ENCODE peak calls at places on chromosomes 4 and X, in nine cellular contexts. X is stimulated activated CD4-positive, alpha-beta T cell treated with anti-CD3 and anti-CD28 coated beads, Interleukin-12 subunit alpha, Interleukin-12 subunit beta, amount 100 ng/mL, for 24 hours; C is ureter; A is tibial nerve; I is KBM-7; H is DND-41; L is Calu3; F is A549; R is G401. V is an unnamed sample.

GRCh38 chrX:72466493-72466892 is 106.2 kb downstream of the HDAC8 start:
- DNase-seq in I (no peak), R (no peak), C (no peak), H (no peak), A (no peak), X (no peak), F (no peak), L (no peak), V (no peak)

GRCh38 chr4:14897217-14897616 is 105.1 kb upstream of the CPEB2 start:
- DNase-seq in A (no peak), R (no peak), H (no peak), I (no peak), F (peak; percentile 50), C (no peak), L (no peak), X (no peak), V (no peak)

GRCh38 chr4:109266236-109266635 is 36.2 kb downstream of the COL25A1 start:
- DNase-seq in X (no peak), R (no peak), L (no peak), C (no peak), H (no peak), F (no peak), I (no peak), A (no peak), V (no peak)

GRCh38 chrX:10034740-10035260 is 67.6 kb downstream of the CLDN34 start:
- DNase-seq in R (no peak), X (no peak), F (no peak), C (no peak), H (no peak), L (no peak), I (no peak), A (no peak), V (no peak)

GRCh38 chr4:150004481-150004880 is 73.8 kb upstream of the DCLK2 start:
- DNase-seq in I (no peak), C (no peak), X (no peak), A (no peak), H (no peak), L (no peak), F (peak; percentile 49), R (no peak), V (no peak)

GRCh38 chr4:159252491-159252890 is 149.6 kb downstream of the RAPGEF2 start:
- DNase-seq in C (no peak), X (no peak), A (no peak), F (no peak), L (no peak), H (no peak), R (no peak), I (no peak), V (no peak)

GRCh38 chrX:147897117-147897516 is 14.6 kb upstream of the FMR1 start:
- DNase-seq in A (no peak), I (no peak), L (no peak), X (no peak), F (no peak), C (no peak), R (no peak), H (no peak), V (no peak)

GRCh38 chrX:40570346-40571093 is 10.2 kb upstream of the ATP6AP2 start:
- DNase-seq in R (no peak), X (no peak), H (peak; percentile 8), I (peak; percentile 92), A (no peak), C (no peak), F (no peak), L (no peak), V (no peak)